ENCODE peak calls at places on chromosomes 12 and 14, in four cellular contexts. One of them, this sample, is unnamed.

GRCh38 chr14:24127673-24128072 is 2.8 kb upstream of the FITM1 start:
- DNase-seq in A172: no peak
- DNase-seq in GM12865: peak
- DNase-seq in amniotic stem cell: no peak
- DNase-seq in this sample: no peak

GRCh38 chr14:51609251-51609986 is 42.3 kb upstream of the FRMD6 start:
- DNase-seq in A172: no peak
- DNase-seq in GM12865: no peak
- DNase-seq in amniotic stem cell: no peak
- DNase-seq in this sample: no peak

GRCh38 chr14:95359974-95360826 is 40.5 kb upstream of the CLMN start:
- DNase-seq in A172: no peak
- DNase-seq in GM12865: no peak
- DNase-seq in amniotic stem cell: no peak
- DNase-seq in this sample: peak

GRCh38 chr14:22791302-22791701 is 23.9 kb downstream of the SLC7A7 start:
- DNase-seq in A172: peak
- DNase-seq in GM12865: no peak
- DNase-seq in amniotic stem cell: peak
- DNase-seq in this sample: no peak

GRCh38 chr12:105741786-105742566 is 396.8 kb downstream of the NUAK1 start:
- DNase-seq in A172: peak
- DNase-seq in GM12865: no peak
- DNase-seq in amniotic stem cell: peak
- DNase-seq in this sample: no peak

GRCh38 chr14:80356413-80356812 is 145.1 kb upstream of the DIO2 start:
- DNase-seq in A172: no peak
- DNase-seq in GM12865: no peak
- DNase-seq in amniotic stem cell: no peak
- DNase-seq in this sample: no peak

GRCh38 chr14:74531467-74531866 is 37.9 kb downstream of the ISCA2 start:
- DNase-seq in A172: peak
- DNase-seq in GM12865: peak
- DNase-seq in amniotic stem cell: no peak
- DNase-seq in this sample: no peak

GRCh38 chr14:63938198-63939005 is 85.6 kb downstream of the SYNE2 start:
- DNase-seq in A172: no peak
- DNase-seq in GM12865: peak
- DNase-seq in amniotic stem cell: no peak
- DNase-seq in this sample: peak

GRCh38 chr14:38931969-38932652 is 170.9 kb downstream of the SEC23A start:
- DNase-seq in A172: no peak
- DNase-seq in GM12865: no peak
- DNase-seq in amniotic stem cell: no peak
- DNase-seq in this sample: no peak

GRCh38 chr14:42779024-42779423 is 1172.3 kb downstream of the LRFN5 start:
- DNase-seq in A172: peak
- DNase-seq in GM12865: no peak
- DNase-seq in amniotic stem cell: no peak
- DNase-seq in this sample: no peak

GRCh38 chr12:15928345-15928744 is 17.2 kb downstream of the DERA start:
- DNase-seq in A172: peak
- DNase-seq in GM12865: no peak
- DNase-seq in amniotic stem cell: peak
- DNase-seq in this sample: no peak

GRCh38 chr12:27779416-27779815 is 617 bp upstream of the KLHL42 start:
- DNase-seq in A172: no peak
- DNase-seq in GM12865: peak
- DNase-seq in amniotic stem cell: no peak
- DNase-seq in this sample: peak

GRCh38 chr12:53575502-53576264 is 50.5 kb downstream of the ATF7 start:
- DNase-seq in A172: no peak
- DNase-seq in GM12865: no peak
- DNase-seq in amniotic stem cell: no peak
- DNase-seq in this sample: no peak

GRCh38 chr14:54738009-54738408 is 164.6 kb downstream of the GCH1 start:
- DNase-seq in A172: no peak
- DNase-seq in GM12865: peak
- DNase-seq in amniotic stem cell: no peak
- DNase-seq in this sample: no peak

GRCh38 chr14:90703841-90704240 is 112.4 kb downstream of the TTC7B start:
- DNase-seq in A172: no peak
- DNase-seq in GM12865: no peak
- DNase-seq in amniotic stem cell: no peak
- DNase-seq in this sample: no peak

GRCh38 chr12:43893670-43894069 is 57.8 kb downstream of the TMEM117 start:
- DNase-seq in A172: no peak
- DNase-seq in GM12865: no peak
- DNase-seq in amniotic stem cell: no peak
- DNase-seq in this sample: no peak

GRCh38 chr14:31388687-31389413 is 31.5 kb downstream of the HEATR5A start:
- DNase-seq in A172: no peak
- DNase-seq in GM12865: peak
- DNase-seq in amniotic stem cell: no peak
- DNase-seq in this sample: no peak

GRCh38 chr12:59657711-59658110 is 61.9 kb downstream of the SLC16A7 start:
- DNase-seq in A172: no peak
- DNase-seq in GM12865: no peak
- DNase-seq in amniotic stem cell: no peak
- DNase-seq in this sample: no peak

GRCh38 chr12:52235001-52235760 is 2.1 kb downstream of the KRT7 start:
- DNase-seq in A172: no peak
- DNase-seq in GM12865: no peak
- DNase-seq in amniotic stem cell: no peak
- DNase-seq in this sample: peak

GRCh38 chr14:72892103-72892878 is 1.6 kb downstream of the DPF3 start:
- DNase-seq in A172: peak
- DNase-seq in GM12865: peak
- DNase-seq in amniotic stem cell: no peak
- DNase-seq in this sample: peak

GRCh38 chr14:26261368-26262122 is 336.3 kb downstream of the NOVA1 start:
- DNase-seq in A172: no peak
- DNase-seq in GM12865: no peak
- DNase-seq in amniotic stem cell: no peak
- DNase-seq in this sample: no peak

GRCh38 chr12:56160160-56160763 is 2.1 kb downstream of the MYL6 start:
- DNase-seq in A172: peak
- DNase-seq in GM12865: peak
- DNase-seq in amniotic stem cell: no peak
- DNase-seq in this sample: peak

GRCh38 chr14:23071244-23071974 is 14.1 kb upstream of the CDH24 start:
- DNase-seq in A172: peak
- DNase-seq in GM12865: peak
- DNase-seq in amniotic stem cell: no peak
- DNase-seq in this sample: peak

GRCh38 chr12:75656650-75657049 is 145.2 kb upstream of the KRR1 start:
- DNase-seq in A172: peak
- DNase-seq in GM12865: no peak
- DNase-seq in amniotic stem cell: peak
- DNase-seq in this sample: no peak

GRCh38 chr14:23175823-23176222 is 7.6 kb downstream of the SLC7A8 start:
- DNase-seq in A172: no peak
- DNase-seq in GM12865: no peak
- DNase-seq in amniotic stem cell: no peak
- DNase-seq in this sample: no peak

This sample was measured in GM13977.